ENCODE peak calls at places on chromosomes 16 and 17, in eight cellular contexts. One of them, this sample, is unnamed.

GRCh38 chr16:73058616-73059409 is 10.9 kb upstream of the ZFHX3 start:
- DNase-seq in mucosa of gallbladder: peak
- DNase-seq in GM23338: peak
- DNase-seq in AG09319: no peak
- DNase-seq in ELF-1: peak
- DNase-seq in ovary: peak
- DNase-seq in bronchial epithelial cell: peak
- DNase-seq in stomach: peak
- DNase-seq in this sample: no peak

GRCh38 chr17:78665952-78666920 is 89.0 kb upstream of the DNAH17 start:
- DNase-seq in mucosa of gallbladder: peak
- DNase-seq in GM23338: no peak
- DNase-seq in ovary: no peak
- DNase-seq in AG09319: no peak
- DNase-seq in ELF-1: peak
- DNase-seq in bronchial epithelial cell: peak
- DNase-seq in stomach: no peak
- DNase-seq in this sample: no peak

GRCh38 chr17:4585203-4585939 is 1.0 kb downstream of the SMTNL2 start:
- DNase-seq in ovary: peak
- DNase-seq in bronchial epithelial cell: no peak
- DNase-seq in ELF-1: no peak
- DNase-seq in GM23338: no peak
- DNase-seq in mucosa of gallbladder: no peak
- DNase-seq in AG09319: no peak
- DNase-seq in stomach: no peak
- DNase-seq in this sample: no peak

GRCh38 chr17:44940321-44940720 is 7.3 kb downstream of the KIF18B start:
- DNase-seq in AG09319: no peak
- DNase-seq in bronchial epithelial cell: peak
- DNase-seq in ovary: no peak
- DNase-seq in ELF-1: no peak
- DNase-seq in GM23338: peak
- DNase-seq in mucosa of gallbladder: no peak
- DNase-seq in stomach: no peak
- DNase-seq in this sample: no peak

GRCh38 chr17:13544292-13544691 is 57.4 kb downstream of the HS3ST3A1 start:
- DNase-seq in ovary: peak
- DNase-seq in ELF-1: peak
- DNase-seq in stomach: no peak
- DNase-seq in AG09319: peak
- DNase-seq in mucosa of gallbladder: no peak
- DNase-seq in GM23338: no peak
- DNase-seq in bronchial epithelial cell: peak
- DNase-seq in this sample: no peak

GRCh38 chr17:4642286-4642685 is 808 bp upstream of the ALOX15 start:
- DNase-seq in ELF-1: no peak
- DNase-seq in GM23338: no peak
- DNase-seq in AG09319: no peak
- DNase-seq in bronchial epithelial cell: no peak
- DNase-seq in ovary: no peak
- DNase-seq in mucosa of gallbladder: no peak
- DNase-seq in stomach: no peak
- DNase-seq in this sample: no peak

GRCh38 chr17:81487487-81488275 is 24.9 kb downstream of the ACTG1 start:
- DNase-seq in stomach: peak
- DNase-seq in AG09319: no peak
- DNase-seq in ELF-1: peak
- DNase-seq in mucosa of gallbladder: peak
- DNase-seq in ovary: peak
- DNase-seq in bronchial epithelial cell: no peak
- DNase-seq in GM23338: peak
- DNase-seq in this sample: peak

GRCh38 chr17:37844158-37844976 is 79.8 kb upstream of the TBC1D3K start:
- DNase-seq in GM23338: peak
- DNase-seq in mucosa of gallbladder: peak
- DNase-seq in bronchial epithelial cell: peak
- DNase-seq in ELF-1: peak
- DNase-seq in AG09319: peak
- DNase-seq in ovary: no peak
- DNase-seq in stomach: peak
- DNase-seq in this sample: peak

GRCh38 chr17:46972346-46972745 is 6.7 kb downstream of the RPRML start:
- DNase-seq in mucosa of gallbladder: no peak
- DNase-seq in AG09319: no peak
- DNase-seq in stomach: peak
- DNase-seq in GM23338: no peak
- DNase-seq in ELF-1: no peak
- DNase-seq in ovary: no peak
- DNase-seq in bronchial epithelial cell: no peak
- DNase-seq in this sample: peak

GRCh38 chr17:75124041-75124818 is 7.3 kb downstream of the NT5C start:
- DNase-seq in ovary: peak
- DNase-seq in GM23338: no peak
- DNase-seq in stomach: peak
- DNase-seq in ELF-1: peak
- DNase-seq in bronchial epithelial cell: peak
- DNase-seq in AG09319: no peak
- DNase-seq in mucosa of gallbladder: peak
- DNase-seq in this sample: no peak

This sample was measured in left lobe of liver.